ENCODE peak calls at places on chromosomes 11 and 22, in six cellular contexts. C is choroid plexus epithelial cell; R is DMS53; H is RWPE1; Z is stimulated activated CD8-positive, alpha-beta memory T cell treated with anti-CD3 and anti-CD28 coated beads, Interleukin-7, amount 100 ng/mL, for 1 hour; G is cerebellar cortex. K is an unnamed sample.

GRCh38 chr22:36577019-36577418 is 48.1 kb upstream of the EIF3D start:
- DNase-seq in C (peak; percentile 93), R (no peak), H (peak; percentile 39), Z (no peak), G (no peak), K (no peak)

GRCh38 chr11:440065-441042 is 1.5 kb downstream of the ANO9 start:
- DNase-seq in C (peak; percentile 47), R (peak; percentile 44), H (no peak), Z (no peak), G (no peak), K (no peak)

GRCh38 chr11:106249857-106250256 is 172.4 kb downstream of the AASDHPPT start:
- DNase-seq in C (peak; percentile 87), R (no peak), H (no peak), Z (no peak), G (no peak), K (no peak)

GRCh38 chr11:34890812-34891211 is 25.4 kb downstream of the APIP start:
- DNase-seq in C (peak; percentile 78), R (peak; percentile 77), H (peak; percentile 34), Z (no peak), G (peak; percentile 20), K (no peak)

GRCh38 chr11:130872961-130873360 is 43.3 kb downstream of the SNX19 start:
- DNase-seq in C (peak; percentile 22), R (no peak), H (peak; percentile 36), Z (no peak), G (no peak), K (no peak)

GRCh38 chr11:65391007-65391406 is 4.6 kb downstream of the FRMD8 start:
- DNase-seq in C (peak; percentile 42), R (no peak), H (no peak), Z (no peak), G (peak; percentile 39), K (no peak)

GRCh38 chr22:20803696-20804324 is 29.9 kb downstream of the SERPIND1 start:
- DNase-seq in C (peak; percentile 70), R (peak; percentile 7), H (no peak), Z (no peak), G (peak; percentile 42), K (no peak)

GRCh38 chr11:134278356-134278755 is 2.2 kb downstream of the GLB1L3 start:
- DNase-seq in C (no peak), R (no peak), H (no peak), Z (no peak), G (no peak), K (no peak)

GRCh38 chr11:61480936-61481335 is 27.6 kb upstream of the LRRC10B start:
- DNase-seq in C (peak; percentile 50), R (peak; percentile 87), H (no peak), Z (no peak), G (no peak), K (no peak)

GRCh38 chr11:125263268-125263790 is 98.8 kb downstream of the PKNOX2 start:
- DNase-seq in C (peak; percentile 100), R (peak; percentile 25), H (no peak), Z (no peak), G (peak; percentile 29), K (peak; percentile 23)

GRCh38 chr22:28411125-28411524 is 268.5 kb downstream of the TTC28 start:
- DNase-seq in C (peak; percentile 26), R (no peak), H (no peak), Z (no peak), G (no peak), K (no peak)

GRCh38 chr11:132022718-132023117 is 652.3 kb downstream of the NTM start:
- DNase-seq in C (peak; percentile 20), R (no peak), H (no peak), Z (no peak), G (no peak), K (no peak)

GRCh38 chr11:14093065-14093464 is 130.5 kb downstream of the SPON1 start:
- DNase-seq in C (no peak), R (no peak), H (no peak), Z (no peak), G (no peak), K (no peak)

GRCh38 chr22:37240941-37241320 is 3.1 kb downstream of the RAC2 start:
- DNase-seq in C (no peak), R (no peak), H (no peak), Z (no peak), G (no peak), K (no peak)

K was measured in GOT3.